ENCODE peak calls at places on chromosomes 2 and 18, in eight cellular contexts. One of them, this sample, is unnamed.

GRCh38 chr2:105125428-105125827 is 87.6 kb downstream of the MRPS9 start:
- DNase-seq in cardiac muscle cell: no peak
- DNase-seq in transverse colon: no peak
- DNase-seq in heart right ventricle: no peak
- DNase-seq in gastrocnemius medialis: no peak
- DNase-seq in kidney: no peak
- DNase-seq in lower lobe of right lung: no peak
- DNase-seq in pancreas: no peak
- DNase-seq in this sample: no peak

GRCh38 chr2:108612514-108613183 is 78.4 kb downstream of the LIMS1 start:
- DNase-seq in cardiac muscle cell: no peak
- DNase-seq in transverse colon: peak
- DNase-seq in heart right ventricle: no peak
- DNase-seq in gastrocnemius medialis: no peak
- DNase-seq in kidney: no peak
- DNase-seq in lower lobe of right lung: peak
- DNase-seq in pancreas: no peak
- DNase-seq in this sample: no peak

GRCh38 chr2:66440011-66440542 is 5.2 kb downstream of the MEIS1 start:
- DNase-seq in cardiac muscle cell: no peak
- DNase-seq in transverse colon: no peak
- DNase-seq in heart right ventricle: peak
- DNase-seq in gastrocnemius medialis: no peak
- DNase-seq in kidney: peak
- DNase-seq in lower lobe of right lung: no peak
- DNase-seq in pancreas: no peak
- DNase-seq in this sample: no peak

GRCh38 chr2:3483227-3483985 is 35.9 kb downstream of the ADI1 start:
- DNase-seq in cardiac muscle cell: peak
- DNase-seq in transverse colon: peak
- DNase-seq in heart right ventricle: peak
- DNase-seq in gastrocnemius medialis: no peak
- DNase-seq in kidney: peak
- DNase-seq in lower lobe of right lung: peak
- DNase-seq in pancreas: no peak
- DNase-seq in this sample: peak

GRCh38 chr2:203869207-203869606 is 1.6 kb downstream of the CTLA4 start:
- DNase-seq in cardiac muscle cell: no peak
- DNase-seq in transverse colon: no peak
- DNase-seq in heart right ventricle: no peak
- DNase-seq in gastrocnemius medialis: no peak
- DNase-seq in kidney: no peak
- DNase-seq in lower lobe of right lung: no peak
- DNase-seq in pancreas: no peak
- DNase-seq in this sample: no peak

GRCh38 chr2:239110595-239111048 is 262.7 kb downstream of the TWIST2 start:
- DNase-seq in cardiac muscle cell: no peak
- DNase-seq in transverse colon: peak
- DNase-seq in heart right ventricle: no peak
- DNase-seq in gastrocnemius medialis: no peak
- DNase-seq in kidney: no peak
- DNase-seq in lower lobe of right lung: no peak
- DNase-seq in pancreas: peak
- DNase-seq in this sample: peak

GRCh38 chr2:200438251-200438650 is 71.6 kb downstream of the KCTD18 start:
- DNase-seq in cardiac muscle cell: no peak
- DNase-seq in transverse colon: no peak
- DNase-seq in heart right ventricle: no peak
- DNase-seq in gastrocnemius medialis: no peak
- DNase-seq in kidney: no peak
- DNase-seq in lower lobe of right lung: no peak
- DNase-seq in pancreas: no peak
- DNase-seq in this sample: no peak

GRCh38 chr2:204860249-204860648 is 315.0 kb downstream of the PARD3B start:
- DNase-seq in cardiac muscle cell: no peak
- DNase-seq in transverse colon: no peak
- DNase-seq in heart right ventricle: no peak
- DNase-seq in gastrocnemius medialis: peak
- DNase-seq in kidney: no peak
- DNase-seq in lower lobe of right lung: no peak
- DNase-seq in pancreas: no peak
- DNase-seq in this sample: no peak

GRCh38 chr18:52700757-52701156 is 360.8 kb downstream of the DCC start:
- DNase-seq in cardiac muscle cell: no peak
- DNase-seq in transverse colon: no peak
- DNase-seq in heart right ventricle: no peak
- DNase-seq in gastrocnemius medialis: no peak
- DNase-seq in kidney: no peak
- DNase-seq in lower lobe of right lung: no peak
- DNase-seq in pancreas: no peak
- DNase-seq in this sample: no peak

GRCh38 chr2:182447843-182448242 is 21.0 kb upstream of the PDE1A start:
- DNase-seq in cardiac muscle cell: no peak
- DNase-seq in transverse colon: no peak
- DNase-seq in heart right ventricle: no peak
- DNase-seq in gastrocnemius medialis: no peak
- DNase-seq in kidney: no peak
- DNase-seq in lower lobe of right lung: no peak
- DNase-seq in pancreas: no peak
- DNase-seq in this sample: no peak

GRCh38 chr2:236286866-236287545 is 22.8 kb upstream of the ASB18 start:
- DNase-seq in cardiac muscle cell: no peak
- DNase-seq in transverse colon: no peak
- DNase-seq in heart right ventricle: no peak
- DNase-seq in gastrocnemius medialis: no peak
- DNase-seq in kidney: peak
- DNase-seq in lower lobe of right lung: no peak
- DNase-seq in pancreas: no peak
- DNase-seq in this sample: no peak

GRCh38 chr2:20106746-20107145 is 55.3 kb upstream of the LAPTM4A start:
- DNase-seq in cardiac muscle cell: peak
- DNase-seq in transverse colon: peak
- DNase-seq in heart right ventricle: peak
- DNase-seq in gastrocnemius medialis: no peak
- DNase-seq in kidney: peak
- DNase-seq in lower lobe of right lung: peak
- DNase-seq in pancreas: peak
- DNase-seq in this sample: no peak

GRCh38 chr18:31430072-31430471 is 17.5 kb upstream of the DSG3 start:
- DNase-seq in cardiac muscle cell: no peak
- DNase-seq in transverse colon: no peak
- DNase-seq in heart right ventricle: no peak
- DNase-seq in gastrocnemius medialis: no peak
- DNase-seq in kidney: no peak
- DNase-seq in lower lobe of right lung: no peak
- DNase-seq in pancreas: no peak
- DNase-seq in this sample: no peak

GRCh38 chr2:138275292-138275690 is 226.3 kb upstream of the SPOPL start:
- DNase-seq in cardiac muscle cell: no peak
- DNase-seq in transverse colon: peak
- DNase-seq in heart right ventricle: no peak
- DNase-seq in gastrocnemius medialis: no peak
- DNase-seq in kidney: no peak
- DNase-seq in lower lobe of right lung: no peak
- DNase-seq in pancreas: no peak
- DNase-seq in this sample: no peak

GRCh38 chr2:98911376-98912154 is 24.5 kb downstream of the CRACDL start:
- DNase-seq in cardiac muscle cell: no peak
- DNase-seq in transverse colon: no peak
- DNase-seq in heart right ventricle: no peak
- DNase-seq in gastrocnemius medialis: no peak
- DNase-seq in kidney: peak
- DNase-seq in lower lobe of right lung: no peak
- DNase-seq in pancreas: no peak
- DNase-seq in this sample: no peak

GRCh38 chr2:207515671-207516070 is 14.1 kb upstream of the CREB1 start:
- DNase-seq in cardiac muscle cell: no peak
- DNase-seq in transverse colon: no peak
- DNase-seq in heart right ventricle: no peak
- DNase-seq in gastrocnemius medialis: no peak
- DNase-seq in kidney: no peak
- DNase-seq in lower lobe of right lung: no peak
- DNase-seq in pancreas: no peak
- DNase-seq in this sample: no peak

GRCh38 chr2:112679484-112679883 is 33.7 kb downstream of the SLC20A1 start:
- DNase-seq in cardiac muscle cell: no peak
- DNase-seq in transverse colon: no peak
- DNase-seq in heart right ventricle: no peak
- DNase-seq in gastrocnemius medialis: peak
- DNase-seq in kidney: no peak
- DNase-seq in lower lobe of right lung: no peak
- DNase-seq in pancreas: no peak
- DNase-seq in this sample: no peak

GRCh38 chr18:61973273-61974115 is 80.7 kb upstream of the RNF152 start:
- DNase-seq in cardiac muscle cell: no peak
- DNase-seq in transverse colon: no peak
- DNase-seq in heart right ventricle: no peak
- DNase-seq in gastrocnemius medialis: no peak
- DNase-seq in kidney: no peak
- DNase-seq in lower lobe of right lung: no peak
- DNase-seq in pancreas: no peak
- DNase-seq in this sample: no peak

GRCh38 chr2:169091761-169092523 is 22.6 kb downstream of the DHRS9 start:
- DNase-seq in cardiac muscle cell: no peak
- DNase-seq in transverse colon: peak
- DNase-seq in heart right ventricle: no peak
- DNase-seq in gastrocnemius medialis: no peak
- DNase-seq in kidney: no peak
- DNase-seq in lower lobe of right lung: peak
- DNase-seq in pancreas: no peak
- DNase-seq in this sample: no peak

GRCh38 chr18:8705280-8705940 is at the start of gene MTCL1:
- DNase-seq in cardiac muscle cell: peak
- DNase-seq in transverse colon: no peak
- DNase-seq in heart right ventricle: no peak
- DNase-seq in gastrocnemius medialis: no peak
- DNase-seq in kidney: peak
- DNase-seq in lower lobe of right lung: peak
- DNase-seq in pancreas: peak
- DNase-seq in this sample: no peak

GRCh38 chr2:233919938-233920337 is 2.8 kb downstream of the TRPM8 start:
- DNase-seq in cardiac muscle cell: no peak
- DNase-seq in transverse colon: no peak
- DNase-seq in heart right ventricle: no peak
- DNase-seq in gastrocnemius medialis: no peak
- DNase-seq in kidney: no peak
- DNase-seq in lower lobe of right lung: no peak
- DNase-seq in pancreas: no peak
- DNase-seq in this sample: no peak

GRCh38 chr18:23938046-23938756 is 76.4 kb upstream of the TTC39C start:
- DNase-seq in cardiac muscle cell: no peak
- DNase-seq in transverse colon: no peak
- DNase-seq in heart right ventricle: no peak
- DNase-seq in gastrocnemius medialis: no peak
- DNase-seq in kidney: no peak
- DNase-seq in lower lobe of right lung: no peak
- DNase-seq in pancreas: no peak
- DNase-seq in this sample: no peak

GRCh38 chr18:34467059-34467458 is 242.3 kb upstream of the NOL4 start:
- DNase-seq in cardiac muscle cell: no peak
- DNase-seq in transverse colon: no peak
- DNase-seq in heart right ventricle: no peak
- DNase-seq in gastrocnemius medialis: no peak
- DNase-seq in kidney: no peak
- DNase-seq in lower lobe of right lung: no peak
- DNase-seq in pancreas: no peak
- DNase-seq in this sample: no peak

GRCh38 chr2:196957442-196957841 is 30.9 kb upstream of the PGAP1 start:
- DNase-seq in cardiac muscle cell: no peak
- DNase-seq in transverse colon: no peak
- DNase-seq in heart right ventricle: no peak
- DNase-seq in gastrocnemius medialis: no peak
- DNase-seq in kidney: no peak
- DNase-seq in lower lobe of right lung: no peak
- DNase-seq in pancreas: no peak
- DNase-seq in this sample: no peak

GRCh38 chr2:9703701-9704221 is 73.0 kb upstream of the YWHAQ start:
- DNase-seq in cardiac muscle cell: no peak
- DNase-seq in transverse colon: peak
- DNase-seq in heart right ventricle: no peak
- DNase-seq in gastrocnemius medialis: no peak
- DNase-seq in kidney: no peak
- DNase-seq in lower lobe of right lung: peak
- DNase-seq in pancreas: no peak
- DNase-seq in this sample: no peak
- TF ChIP-seq CTCF in cardiac muscle cell: peak
- TF ChIP-seq CTCF in transverse colon: no peak
- TF ChIP-seq CTCF in heart right ventricle: no peak
- TF ChIP-seq CTCF in gastrocnemius medialis: no peak
- TF ChIP-seq CTCF in kidney: no peak
- TF ChIP-seq CTCF in lower lobe of right lung: no peak
- TF ChIP-seq CTCF in pancreas: no peak
- TF ChIP-seq CTCF in this sample: no peak

GRCh38 chr2:46811379-46812310 is 104.0 kb downstream of the MCFD2 start:
- DNase-seq in cardiac muscle cell: no peak
- DNase-seq in transverse colon: no peak
- DNase-seq in heart right ventricle: no peak
- DNase-seq in gastrocnemius medialis: no peak
- DNase-seq in kidney: no peak
- DNase-seq in lower lobe of right lung: no peak
- DNase-seq in pancreas: no peak
- DNase-seq in this sample: no peak
- H3K4me3 ChIP-seq in cardiac muscle cell: no peak
- H3K4me3 ChIP-seq in transverse colon: no peak
- H3K4me3 ChIP-seq in heart right ventricle: no peak
- H3K4me3 ChIP-seq in gastrocnemius medialis: no peak
- H3K4me3 ChIP-seq in kidney: peak
- H3K4me3 ChIP-seq in lower lobe of right lung: no peak
- H3K4me3 ChIP-seq in pancreas: no peak
- H3K4me3 ChIP-seq in this sample: no peak

GRCh38 chr2:74052732-74053712 is 68.3 kb downstream of the TET3 start:
- DNase-seq in cardiac muscle cell: no peak
- DNase-seq in transverse colon: no peak
- DNase-seq in heart right ventricle: no peak
- DNase-seq in gastrocnemius medialis: no peak
- DNase-seq in kidney: no peak
- DNase-seq in lower lobe of right lung: no peak
- DNase-seq in pancreas: no peak
- DNase-seq in this sample: no peak
- H3K27ac ChIP-seq in cardiac muscle cell: no peak
- H3K27ac ChIP-seq in transverse colon: no peak
- H3K27ac ChIP-seq in heart right ventricle: no peak
- H3K27ac ChIP-seq in gastrocnemius medialis: no peak
- H3K27ac ChIP-seq in kidney: no peak
- H3K27ac ChIP-seq in lower lobe of right lung: no peak
- H3K27ac ChIP-seq in pancreas: no peak
- H3K27ac ChIP-seq in this sample: no peak

DNA sequence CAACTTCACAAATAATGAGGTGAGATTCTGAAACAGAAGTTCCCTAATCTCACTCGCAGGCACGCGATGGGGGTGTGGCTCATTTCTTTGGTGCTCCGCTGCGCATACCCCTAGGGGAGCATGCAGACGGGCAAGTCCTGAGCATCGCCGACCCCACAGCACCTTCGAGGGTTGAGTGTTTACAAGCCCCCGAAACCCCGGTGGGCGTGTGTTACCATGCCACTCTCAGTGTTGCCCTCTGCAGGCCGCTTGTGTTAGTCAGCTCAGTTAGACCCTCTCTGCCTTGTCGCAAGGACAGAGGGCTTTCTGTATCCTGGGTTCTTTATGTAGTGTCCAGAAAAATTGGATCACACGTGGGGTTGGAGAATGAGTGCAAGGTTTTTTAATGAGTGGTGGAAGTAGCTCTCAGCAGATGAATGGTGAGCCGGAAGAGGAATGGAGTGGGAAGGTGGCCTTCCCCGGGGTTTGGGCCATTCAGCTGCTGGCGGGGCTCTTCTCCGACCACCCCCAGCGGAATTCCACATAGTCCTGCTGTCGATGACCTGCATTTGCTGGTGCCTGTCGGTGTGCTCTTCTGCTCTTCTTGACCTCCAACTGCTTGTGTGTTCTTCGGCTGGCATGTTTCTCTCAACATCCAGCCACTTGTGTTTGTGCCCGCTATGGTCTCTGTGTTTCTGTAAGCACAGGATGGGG is 191.3 kb downstream of the RPRM start:
- DNase-seq in cardiac muscle cell: peak
- DNase-seq in transverse colon: no peak
- DNase-seq in heart right ventricle: no peak
- DNase-seq in gastrocnemius medialis: no peak
- DNase-seq in kidney: no peak
- DNase-seq in lower lobe of right lung: no peak
- DNase-seq in pancreas: no peak
- DNase-seq in this sample: no peak
- TF ChIP-seq CTCF in cardiac muscle cell: peak
- TF ChIP-seq CTCF in transverse colon: peak
- TF ChIP-seq CTCF in heart right ventricle: no peak
- TF ChIP-seq CTCF in gastrocnemius medialis: no peak
- TF ChIP-seq CTCF in kidney: no peak
- TF ChIP-seq CTCF in lower lobe of right lung: no peak
- TF ChIP-seq CTCF in pancreas: no peak
- TF ChIP-seq CTCF in this sample: no peak